ENCODE peak calls at places on chromosomes 4 and X, in ten cellular contexts. R, W, P, Y, A, V, U, E, M and X are unnamed samples.

GRCh38 chr4:172514011-172514410 is 654.6 kb upstream of the GALNT7 start:
- DNase-seq in R (no peak), W (no peak), P (no peak), Y (no peak), A (no peak), V (no peak), U (no peak), E (no peak), M (no peak), X (no peak)

GRCh38 chr4:183828839-183829238 is 76.3 kb upstream of the STOX2 start:
- DNase-seq in R (no peak), W (no peak), P (no peak), Y (no peak), A (no peak), V (no peak), U (no peak), E (no peak), M (no peak), X (no peak)

GRCh38 chr4:6087669-6088068 is 69.4 kb upstream of the C4orf50 start:
- DNase-seq in R (peak; percentile 16), W (no peak), P (no peak), Y (no peak), A (peak; percentile 70), V (no peak), U (peak; percentile 11), E (peak; percentile 18), M (no peak), X (no peak)

GRCh38 chr4:109298279-109299010 is 4.0 kb downstream of the COL25A1 start:
- DNase-seq in R (peak; percentile 13), W (no peak), P (no peak), Y (no peak), A (no peak), V (no peak), U (no peak), E (no peak), M (no peak), X (no peak)

GRCh38 chrX:102745513-102746133 is 25.1 kb downstream of the GPRASP3 start:
- DNase-seq in R (peak; percentile 4), W (no peak), P (no peak), Y (no peak), A (no peak), V (no peak), U (no peak), E (peak; percentile 8), M (peak; percentile 15), X (peak; percentile 71)

GRCh38 chr4:10960386-10960785 is 275.8 kb upstream of the CLNK start:
- DNase-seq in R (no peak), W (no peak), P (no peak), Y (no peak), A (no peak), V (no peak), U (no peak), E (no peak), M (no peak), X (no peak)

GRCh38 chrX:41909068-41909467 is 14.3 kb downstream of the CASK start:
- DNase-seq in R (no peak), W (no peak), P (no peak), Y (no peak), A (no peak), V (no peak), U (no peak), E (no peak), M (no peak), X (no peak)

GRCh38 chr4:184250795-184251679 is 33.4 kb upstream of the ENPP6 start:
- DNase-seq in R (peak; percentile 71), W (no peak), P (no peak), Y (no peak), A (no peak), V (peak; percentile 47), U (no peak), E (no peak), M (no peak), X (no peak)

GRCh38 chr4:3238721-3239120 is 10.2 kb upstream of the MSANTD1 start:
- DNase-seq in R (no peak), W (no peak), P (no peak), Y (no peak), A (no peak), V (no peak), U (no peak), E (no peak), M (no peak), X (no peak)

GRCh38 chrX:30483996-30484395 is 93.6 kb downstream of the TASL start:
- DNase-seq in R (no peak), W (no peak), P (no peak), Y (no peak), A (no peak), V (no peak), U (no peak), E (no peak), M (no peak), X (no peak)

GRCh38 chrX:30489323-30489722 is 88.2 kb downstream of the TASL start:
- DNase-seq in R (no peak), W (no peak), P (no peak), Y (no peak), A (no peak), V (no peak), U (no peak), E (no peak), M (no peak), X (no peak)

GRCh38 chrX:30493348-30493747 is 84.2 kb downstream of the TASL start:
- DNase-seq in R (no peak), W (no peak), P (no peak), Y (no peak), A (no peak), V (no peak), U (no peak), E (no peak), M (no peak), X (no peak)

DNA sequence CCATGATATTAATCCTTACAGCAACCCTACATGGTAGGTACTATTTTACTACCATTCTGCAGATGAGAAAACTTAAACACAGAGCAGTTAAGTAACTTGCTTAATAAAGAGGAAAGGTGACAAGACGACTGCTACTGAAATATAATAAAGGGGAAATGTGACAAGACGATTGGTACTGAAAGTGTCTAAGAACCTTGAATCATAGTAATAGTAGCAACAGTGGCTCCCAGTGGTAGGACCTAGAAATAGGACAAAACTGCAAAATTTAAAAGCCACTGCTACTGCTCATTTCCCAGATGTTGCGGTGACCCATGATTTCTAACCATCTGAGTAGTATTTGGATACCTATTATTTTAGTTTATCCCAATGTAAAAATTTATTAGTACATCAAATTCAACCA is 89.5 kb downstream of the TASL start:
- DNase-seq in R (peak; percentile 14), W (no peak), P (no peak), Y (no peak), A (no peak), V (no peak), U (no peak), E (no peak), M (no peak), X (no peak)
- TF ChIP-seq CTCF in R (peak; percentile 25), W (no peak), P (no peak), Y (no peak), A (no peak), V (peak; percentile 45), U (no peak), E (peak; percentile 43), M (no peak), X (no peak)

GRCh38 chr4:48906283-48907173 is at the start of gene OCIAD2:
- DNase-seq in R (peak; percentile 39), W (peak; percentile 68), P (peak; percentile 85), Y (no peak), A (peak; percentile 84), V (peak; percentile 57), U (peak; percentile 63), E (peak; percentile 81), M (peak; percentile 88), X (peak; percentile 92)

GRCh38 chr4:48910511-48910910 is 3.9 kb upstream of the OCIAD2 start:
- DNase-seq in R (no peak), W (no peak), P (no peak), Y (no peak), A (no peak), V (no peak), U (no peak), E (no peak), M (no peak), X (no peak)

GRCh38 chr4:48907706-48908477 is 1.3 kb upstream of the OCIAD2 start:
- DNase-seq in R (no peak), W (no peak), P (no peak), Y (no peak), A (no peak), V (no peak), U (no peak), E (no peak), M (no peak), X (no peak)

GRCh38 chr4:48909697-48910096 is 3.1 kb upstream of the OCIAD2 start:
- DNase-seq in R (peak; percentile 94), W (no peak), P (no peak), Y (no peak), A (peak; percentile 55), V (peak; percentile 99), U (no peak), E (peak; percentile 93), M (no peak), X (peak; percentile 80)

GRCh38 chr4:48908687-48909086 is 2.1 kb upstream of the OCIAD2 start:
- DNase-seq in R (no peak), W (no peak), P (no peak), Y (no peak), A (no peak), V (no peak), U (no peak), E (no peak), M (no peak), X (no peak)
- H3K4me1 ChIP-seq in R (no peaks in the 10 kb centered on the region), W (no peaks in the 10 kb centered on the region), P (peaks cover 6% of the 10 kb centered on the region), Y (peaks cover 10% of the 10 kb centered on the region), A (peaks cover 38% of the 10 kb centered on the region), V (peaks cover 45% of the 10 kb centered on the region), U (peaks cover 14% of the 10 kb centered on the region), E (peaks cover 3% of the 10 kb centered on the region), M (peaks cover 12% of the 10 kb centered on the region), X (no peaks in the 10 kb centered on the region)

GRCh38 chrX:19824603-19825002 is 62.8 kb downstream of the SH3KBP1 start:
- DNase-seq in R (no peak), W (no peak), P (no peak), Y (no peak), A (no peak), V (no peak), U (no peak), E (no peak), M (no peak), X (no peak)
- TF ChIP-seq CTCF in R (no peak), W (no peak), P (no peak), Y (no peak), A (no peak), V (no peak), U (no peak), E (no peak), M (no peak), X (no peak)

DNA sequence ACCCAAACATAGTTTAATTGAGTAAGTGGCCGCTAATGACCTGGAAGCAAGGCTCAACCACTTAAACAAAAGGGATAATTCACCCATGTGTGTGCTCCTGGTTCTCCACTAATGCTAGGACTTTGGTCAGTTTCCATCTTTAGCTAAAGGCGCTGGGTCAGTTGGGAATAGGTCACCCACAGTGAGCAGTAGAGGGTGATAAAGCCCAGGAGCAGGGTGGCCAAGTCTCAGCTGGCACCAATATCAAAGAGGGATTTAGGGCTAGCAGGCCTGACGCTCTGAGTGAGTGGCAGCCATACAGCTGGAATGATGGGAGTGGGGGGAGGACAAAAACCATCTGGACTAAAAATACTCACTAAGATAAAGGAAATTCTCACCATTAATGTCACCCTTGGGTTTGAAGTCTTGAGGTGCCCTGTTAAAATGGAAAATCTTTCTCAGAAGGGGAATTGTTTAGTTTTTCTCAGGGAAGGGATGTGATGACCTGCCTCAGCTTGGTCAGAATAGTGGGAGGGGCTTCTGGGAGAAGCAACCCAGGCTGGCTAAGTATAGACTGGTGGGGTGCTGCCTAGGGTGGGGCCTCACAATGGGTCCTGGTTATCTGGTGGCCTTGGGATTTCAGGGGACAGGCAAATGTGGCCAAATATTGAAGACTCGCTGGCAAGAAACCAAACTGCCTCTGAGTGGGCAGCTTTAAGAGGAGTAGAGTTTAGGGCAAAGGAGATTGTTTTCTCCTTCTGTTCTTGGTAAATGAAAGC is 47.1 kb downstream of the TSC22D3 start:
- DNase-seq in R (no peak), W (no peak), P (no peak), Y (no peak), A (no peak), V (no peak), U (no peak), E (no peak), M (no peak), X (no peak)
- H3K4me1 ChIP-seq in R (peaks cover 83% of the 10 kb centered on the region), W (peaks cover 4% of the 10 kb centered on the region), P (peaks cover 24% of the 10 kb centered on the region), Y (peaks cover 67% of the 10 kb centered on the region), A (peaks cover 91% of the 10 kb centered on the region), V (peaks cover 22% of the 10 kb centered on the region), U (peaks cover 80% of the 10 kb centered on the region), E (peaks cover 51% of the 10 kb centered on the region), M (peaks cover 11% of the 10 kb centered on the region), X (peaks cover 27% of the 10 kb centered on the region)